ENCODE peak calls at places on chromosome 15, in nine cellular contexts. O is astrocyte of the spinal cord, Q is GM20000, A is osteocyte, H is GM06990, W is mesothelial cell of epicardium, Z is fibroblast of pulmonary artery, S is AG09319, B is WTC11. D is an unnamed sample.
A peak's percentile ranks its signal among the peaks of the same experiment; 100 is the strongest.

GRCh38 chr15:78052545-78052944 is 25.0 kb downstream of the TBC1D2B start:
- DNase-seq in O (no peak), Q (no peak), A (no peak), H (no peak), W (no peak), Z (no peak), S (no peak), B (no peak), D (no peak)

GRCh38 chr15:59950603-59951388 is 53.3 kb upstream of the FOXB1 start:
- DNase-seq in O (no peak), Q (no peak), A (no peak), H (no peak), W (no peak), Z (no peak), S (no peak), B (no peak), D (no peak)

GRCh38 chr15:92384391-92384790 is 9.3 kb upstream of the ST8SIA2 start:
- DNase-seq in O (no peak), Q (no peak), A (no peak), H (no peak), W (no peak), Z (no peak), S (no peak), B (no peak), D (no peak)

GRCh38 chr15:101045835-101046691 is 126.9 kb downstream of the LRRK1 start:
- DNase-seq in O (no peak), Q (no peak), A (peak; percentile 75), H (no peak), W (no peak), Z (no peak), S (no peak), B (no peak), D (peak; percentile 1)

GRCh38 chr15:40069178-40070165 is 30.5 kb upstream of the SRP14 start:
- DNase-seq in O (peak; percentile 81), Q (peak; percentile 81), A (peak; percentile 98), H (peak; percentile 84), W (no peak), Z (peak; percentile 68), S (peak; percentile 92), B (peak; percentile 56), D (no peak)

GRCh38 chr15:82646250-82647044 is 716 bp downstream of the CPEB1 start:
- DNase-seq in O (no peak), Q (no peak), A (no peak), H (peak; percentile 25), W (no peak), Z (no peak), S (no peak), B (peak; percentile 62), D (no peak)

GRCh38 chr15:57027596-57027995 is 109.2 kb downstream of the TCF12 start:
- DNase-seq in O (no peak), Q (no peak), A (no peak), H (no peak), W (no peak), Z (no peak), S (no peak), B (no peak), D (no peak)

GRCh38 chr15:69668963-69669362 is 216.3 kb downstream of the RPLP1 start:
- DNase-seq in O (no peak), Q (peak; percentile 51), A (no peak), H (peak; percentile 75), W (no peak), Z (no peak), S (no peak), B (no peak), D (no peak)

GRCh38 chr15:48778338-48778730 is 32.5 kb downstream of the CEP152 start:
- DNase-seq in O (no peak), Q (no peak), A (no peak), H (no peak), W (no peak), Z (no peak), S (no peak), B (no peak), D (no peak)

GRCh38 chr15:69951511-69952209 is 146.1 kb downstream of the TLE3 start:
- DNase-seq in O (no peak), Q (no peak), A (no peak), H (no peak), W (no peak), Z (peak; percentile 14), S (no peak), B (no peak), D (no peak)

GRCh38 chr15:30030350-30030749 is 52.4 kb upstream of the GOLGA8J start:
- DNase-seq in O (no peak), Q (no peak), A (no peak), H (no peak), W (no peak), Z (peak; percentile 6), S (no peak), B (no peak), D (no peak)

GRCh38 chr15:60320365-60320764 is 77.4 kb downstream of the ANXA2 start:
- DNase-seq in O (no peak), Q (no peak), A (no peak), H (no peak), W (no peak), Z (no peak), S (no peak), B (no peak), D (no peak)

GRCh38 chr15:43111354-43111753 is 5.5 kb upstream of the UBR1 start:
- DNase-seq in O (no peak), Q (no peak), A (no peak), H (no peak), W (no peak), Z (no peak), S (no peak), B (no peak), D (no peak)

GRCh38 chr15:70486451-70487379 is 276.6 kb downstream of the UACA start:
- DNase-seq in O (peak; percentile 98), Q (peak; percentile 81), A (no peak), H (peak; percentile 86), W (no peak), Z (peak; percentile 77), S (peak; percentile 65), B (no peak), D (no peak)

GRCh38 chr15:77031376-77032050 is 36.6 kb downstream of the PSTPIP1 start:
- DNase-seq in O (peak; percentile 18), Q (peak; percentile 72), A (no peak), H (peak; percentile 47), W (peak; percentile 33), Z (no peak), S (no peak), B (peak; percentile 10), D (peak; percentile 4)

GRCh38 chr15:68730491-68731317 is 90.0 kb downstream of the ANP32A start:
- DNase-seq in O (peak; percentile 31), Q (no peak), A (no peak), H (no peak), W (no peak), Z (peak; percentile 68), S (no peak), B (peak; percentile 39), D (peak; percentile 47)

GRCh38 chr15:62749036-62749435 is 293.5 kb upstream of the TPM1 start:
- DNase-seq in O (no peak), Q (no peak), A (no peak), H (no peak), W (no peak), Z (no peak), S (no peak), B (no peak), D (no peak)

GRCh38 chr15:57751177-57751800 is 44.8 kb downstream of the POLR2M start:
- DNase-seq in O (peak; percentile 56), Q (peak; percentile 16), A (no peak), H (no peak), W (no peak), Z (peak; percentile 75), S (no peak), B (no peak), D (peak; percentile 15)

GRCh38 chr15:38564557-38565286 is at the start of gene RASGRP1:
- DNase-seq in O (peak; percentile 41), Q (peak; percentile 87), A (peak; percentile 87), H (peak; percentile 87), W (peak; percentile 77), Z (peak; percentile 36), S (no peak), B (peak; percentile 80), D (peak; percentile 67)
- TF ChIP-seq CTCF in O (peak; percentile 20), Q (peak; percentile 60), A (no peak), H (peak; percentile 30), W (no peak), Z (no peak), S (peak; percentile 17), B (no peak), D (no peak)

GRCh38 chr15:52172869-52173268 is 18.3 kb downstream of the GNB5 start:
- DNase-seq in O (no peak), Q (no peak), A (no peak), H (no peak), W (no peak), Z (no peak), S (no peak), B (no peak), D (no peak)

GRCh38 chr15:52171807-52172206 is 19.4 kb downstream of the GNB5 start:
- DNase-seq in O (no peak), Q (no peak), A (peak; percentile 32), H (no peak), W (no peak), Z (no peak), S (no peak), B (no peak), D (no peak)

DNA sequence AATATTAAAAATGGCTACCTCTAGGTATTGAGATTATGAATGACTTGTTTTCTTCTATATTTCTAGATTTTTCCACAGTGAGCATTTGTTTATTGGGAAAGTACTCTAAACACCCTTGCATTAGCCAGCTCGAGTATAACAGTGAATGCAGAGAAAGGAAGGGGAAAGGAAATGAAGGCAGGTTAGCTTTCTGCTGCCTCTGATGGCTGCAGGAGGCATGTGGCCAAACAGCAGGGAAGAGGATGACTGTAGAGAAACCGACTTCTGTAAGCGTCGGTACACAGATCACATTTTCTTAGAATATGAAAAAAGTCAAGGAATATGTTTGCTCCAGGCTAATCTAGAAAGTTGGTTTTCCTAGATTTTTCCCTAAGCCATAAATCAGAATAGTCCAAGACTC is 19.8 kb downstream of the GNB5 start:
- DNase-seq in O (peak; percentile 37), Q (no peak), A (no peak), H (no peak), W (no peak), Z (peak; percentile 30), S (no peak), B (no peak), D (no peak)
- TF ChIP-seq CTCF in O (peak; percentile 18), Q (no peak), A (peak; percentile 27), H (no peak), W (no peak), Z (peak; percentile 22), S (no peak), B (no peak), D (no peak)

GRCh38 chr15:44128443-44128842 is 66.6 kb downstream of the FRMD5 start:
- DNase-seq in O (no peak), Q (no peak), A (no peak), H (no peak), W (no peak), Z (no peak), S (no peak), B (no peak), D (no peak)
- TF ChIP-seq CTCF in O (no peak), Q (no peak), A (no peak), H (no peak), W (no peak), Z (no peak), S (no peak), B (no peak), D (no peak)

GRCh38 chr15:26985050-26985449 is 14.1 kb downstream of the GABRG3 start:
- DNase-seq in O (no peak), Q (no peak), A (no peak), H (no peak), W (no peak), Z (no peak), S (no peak), B (no peak), D (no peak)

GRCh38 chr15:26981492-26981891 is 10.5 kb downstream of the GABRG3 start:
- DNase-seq in O (no peak), Q (no peak), A (no peak), H (no peak), W (no peak), Z (no peak), S (no peak), B (no peak), D (no peak)

GRCh38 chr15:26983822-26984221 is 12.8 kb downstream of the GABRG3 start:
- DNase-seq in O (no peak), Q (no peak), A (no peak), H (no peak), W (no peak), Z (no peak), S (no peak), B (peak; percentile 65), D (no peak)
- TF ChIP-seq CTCF in O (no peak), Q (no peak), A (no peak), H (no peak), W (peak; percentile 27), Z (no peak), S (no peak), B (peak; percentile 74), D (peak; percentile 50)

D was measured in endothelial cell.